ENCODE peak calls at places on chromosomes 1 and 21, in seven cellular contexts. I is adrenal gland, X is uterus, S is IMR-90, F is psoas muscle, M is Peyer's patch, B is A549. D is an unnamed sample.

GRCh38 chr1:116365353-116365780 is 7.7 kb upstream of the ATP1A1 start:
- DNase-seq in I (no peak), X (no peak), S (no peak), F (no peak), M (no peak), B (no peak), D (no peak)

GRCh38 chr21:46211786-46212720 is 16.5 kb downstream of the LSS start:
- DNase-seq in I (peak; percentile 7), X (peak; percentile 11), S (no peak), F (no peak), M (peak; percentile 37), B (no peak), D (no peak)

GRCh38 chr1:241607497-241607896 is 32.7 kb downstream of the CHML start:
- DNase-seq in I (no peak), X (no peak), S (no peak), F (no peak), M (no peak), B (no peak), D (no peak)

GRCh38 chr1:209065350-209065749 is 518.2 kb upstream of the CAMK1G start:
- DNase-seq in I (no peak), X (no peak), S (no peak), F (no peak), M (no peak), B (no peak), D (no peak)

GRCh38 chr1:8024329-8024728 is 1.8 kb downstream of the ERRFI1 start:
- DNase-seq in I (no peak), X (no peak), S (no peak), F (no peak), M (no peak), B (no peak), D (no peak)

GRCh38 chr1:241622708-241623107 is 17.5 kb downstream of the CHML start:
- DNase-seq in I (no peak), X (no peak), S (no peak), F (no peak), M (no peak), B (no peak), D (no peak)

GRCh38 chr1:240797050-240797449 is 185.1 kb upstream of the GREM2 start:
- DNase-seq in I (no peak), X (no peak), S (peak; percentile 12), F (no peak), M (no peak), B (peak; percentile 19), D (no peak)

GRCh38 chr1:247656475-247656874 is 23.1 kb downstream of the OR13G1 start:
- DNase-seq in I (no peak), X (no peak), S (no peak), F (no peak), M (no peak), B (no peak), D (no peak)

GRCh38 chr1:192592493-192592892 is 16.9 kb downstream of the RGS1 start:
- DNase-seq in I (no peak), X (no peak), S (no peak), F (no peak), M (no peak), B (no peak), D (no peak)

GRCh38 chr1:200359610-200360163 is 50.1 kb downstream of the ZNF281 start:
- DNase-seq in I (no peak), X (no peak), S (peak; percentile 83), F (no peak), M (no peak), B (no peak), D (no peak)

GRCh38 chr1:174469687-174470086 is 21.9 kb downstream of the GPR52 start:
- DNase-seq in I (no peak), X (no peak), S (no peak), F (no peak), M (no peak), B (no peak), D (no peak)

GRCh38 chr1:114009393-114009792 is 30.1 kb downstream of the OLFML3 start:
- DNase-seq in I (no peak), X (no peak), S (peak; percentile 52), F (no peak), M (no peak), B (no peak), D (no peak)

GRCh38 chr1:236338096-236338495 is 56.0 kb upstream of the EDARADD start:
- DNase-seq in I (no peak), X (no peak), S (peak; percentile 1), F (no peak), M (no peak), B (no peak), D (no peak)

GRCh38 chr21:44006017-44006624 is 6.0 kb upstream of the TRAPPC10 start:
- DNase-seq in I (no peak), X (peak; percentile 69), S (peak; percentile 90), F (peak; percentile 31), M (no peak), B (peak; percentile 58), D (no peak)

GRCh38 chr1:240029418-240029817 is 62.3 kb upstream of the FMN2 start:
- DNase-seq in I (no peak), X (no peak), S (peak; percentile 62), F (no peak), M (no peak), B (no peak), D (no peak)

GRCh38 chr1:109910963-109911798 is 532 bp downstream of the CSF1 start:
- DNase-seq in I (peak; percentile 38), X (no peak), S (no peak), F (peak; percentile 38), M (no peak), B (no peak), D (peak; percentile 78)

GRCh38 chr1:85366391-85366790 is 90.0 kb upstream of the BCL10 start:
- DNase-seq in I (no peak), X (no peak), S (peak; percentile 93), F (no peak), M (no peak), B (no peak), D (no peak)

GRCh38 chr21:29949991-29950390 is 10.2 kb upstream of the GRIK1 start:
- DNase-seq in I (no peak), X (no peak), S (no peak), F (no peak), M (no peak), B (no peak), D (no peak)

GRCh38 chr1:153220606-153221303 is 3.4 kb downstream of the PRR9 start:
- DNase-seq in I (no peak), X (no peak), S (no peak), F (no peak), M (no peak), B (no peak), D (no peak)

GRCh38 chr1:93701619-93702018 is 20.0 kb upstream of the BCAR3 start:
- DNase-seq in I (no peak), X (no peak), S (peak; percentile 99), F (peak; percentile 69), M (no peak), B (peak; percentile 91), D (no peak)

GRCh38 chr1:80212021-80212420 is 1205.5 kb upstream of the ADGRL4 start:
- DNase-seq in I (no peak), X (no peak), S (peak; percentile 6), F (no peak), M (no peak), B (no peak), D (no peak)

GRCh38 chr1:98030976-98031375 is 110.1 kb upstream of the DPYD start:
- DNase-seq in I (no peak), X (no peak), S (no peak), F (no peak), M (no peak), B (no peak), D (no peak)

GRCh38 chr1:8716238-8716637 is 101.2 kb downstream of the RERE start:
- DNase-seq in I (no peak), X (no peak), S (no peak), F (no peak), M (no peak), B (no peak), D (no peak)

GRCh38 chr21:35738342-35738961 is 321.9 kb downstream of the SETD4 start:
- DNase-seq in I (no peak), X (peak; percentile 18), S (peak; percentile 4), F (no peak), M (no peak), B (no peak), D (peak; percentile 11)

GRCh38 chr1:55812281-55812680 is 597.1 kb upstream of the USP24 start:
- DNase-seq in I (no peak), X (no peak), S (peak; percentile 18), F (no peak), M (no peak), B (no peak), D (no peak)

GRCh38 chr1:86419277-86419903 is 4.6 kb upstream of the CLCA2 start:
- DNase-seq in I (no peak), X (no peak), S (no peak), F (no peak), M (no peak), B (no peak), D (no peak)
- H3K27ac ChIP-seq in I (no peak overlapping the region), X (no peak overlapping the region), S (no peak overlapping the region), F (no peak overlapping the region), M (no peak overlapping the region), B (no peak overlapping the region), D (no peak overlapping the region)

DNA sequence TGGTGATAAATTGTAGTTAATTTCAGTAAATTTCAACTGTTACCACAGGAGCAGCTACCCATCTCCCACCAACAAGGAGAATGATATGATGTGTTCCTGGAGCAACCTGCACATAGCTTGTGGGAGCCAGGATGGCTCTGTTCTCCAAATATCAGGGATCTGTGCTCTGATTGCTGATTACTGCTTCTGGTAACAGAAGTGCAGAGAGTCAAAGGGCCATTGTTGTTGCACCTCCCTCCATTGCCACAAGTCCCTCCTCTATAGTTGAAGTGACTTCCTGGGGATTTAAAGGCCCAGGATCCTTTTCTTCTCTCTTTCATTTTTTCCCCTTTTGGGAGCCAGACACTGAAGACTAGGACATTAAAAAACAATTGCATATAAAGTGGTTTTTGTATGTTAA is 51.6 kb upstream of the HPDL start:
- DNase-seq in I (no peak), X (no peak), S (no peak), F (no peak), M (no peak), B (no peak), D (no peak)
- H3K27ac ChIP-seq in I (no peak overlapping the region), X (no peak overlapping the region), S (no peak overlapping the region), F (no peak overlapping the region), M (no peak overlapping the region), B (no peak overlapping the region), D (no peak overlapping the region)

DNA sequence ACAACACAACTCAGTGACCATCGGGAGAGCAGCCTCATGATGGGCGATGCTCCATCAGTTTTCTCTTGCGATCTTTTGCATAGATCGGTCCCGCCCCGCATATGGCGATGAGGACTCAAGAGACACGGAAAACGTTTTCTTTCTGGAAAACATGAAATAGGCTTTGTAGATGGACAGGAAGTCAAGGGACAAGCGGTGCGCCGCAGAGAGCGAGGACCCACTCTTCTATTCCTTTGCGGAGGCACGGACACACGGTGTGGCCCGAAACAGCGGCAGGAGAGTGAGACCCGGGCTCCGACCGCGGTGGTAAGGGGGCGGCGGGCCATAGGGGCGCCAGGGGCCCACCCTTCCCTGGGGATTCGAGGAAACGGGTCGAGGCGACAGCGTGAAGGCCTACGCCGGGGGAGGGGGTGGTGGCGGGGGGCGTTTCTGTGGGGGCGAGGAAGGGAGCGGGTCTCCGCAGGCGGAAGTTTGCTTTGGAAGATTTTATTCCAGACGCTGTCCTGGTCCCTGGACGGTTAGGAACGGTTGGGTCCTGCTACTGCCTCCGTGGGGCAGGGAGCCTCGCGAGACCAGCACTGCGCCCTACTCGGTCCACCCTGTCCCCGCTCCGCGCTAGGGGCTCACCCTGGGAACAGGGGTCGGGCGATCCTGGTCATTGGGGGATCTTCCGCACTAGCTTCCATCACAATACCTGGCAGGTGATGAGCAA is 796 bp upstream of the TDRKH start:
- DNase-seq in I (no peak), X (no peak), S (no peak), F (peak; percentile 18), M (no peak), B (peak; percentile 74), D (peak; percentile 58)
- H3K27ac ChIP-seq in I (peak overlapping the region; percentile 39), X (no peak overlapping the region), S (no peak overlapping the region), F (peak overlapping the region; percentile 70), M (peak overlapping the region; percentile 29), B (peak overlapping the region; percentile 65), D (peak overlapping the region; percentile 11)

GRCh38 chr1:205435904-205436573 is 14.2 kb upstream of the LEMD1 start:
- DNase-seq in I (no peak), X (no peak), S (no peak), F (no peak), M (no peak), B (no peak), D (no peak)
- H3K27ac ChIP-seq in I (no peak overlapping the region), X (no peak overlapping the region), S (no peak overlapping the region), F (no peak overlapping the region), M (no peak overlapping the region), B (no peak overlapping the region), D (no peak overlapping the region)